ENCODE peak calls at places on chromosomes 2 and 18, in four cellular contexts. B is NCI-H2107, M is esophagus squamous epithelium, V is Peyer's patch. K is an unnamed sample.

GRCh38 chr18:12569791-12570190 is 88.1 kb downstream of the SPIRE1 start:
- DNase-seq in B (no peak), M (no peak), V (no peak), K (no peak)

GRCh38 chr2:62972601-62973000 is 78.0 kb upstream of the OTX1 start:
- DNase-seq in B (no peak), M (no peak), V (no peak), K (no peak)

GRCh38 chr2:227853765-227854271 is 17.6 kb upstream of the DAW1 start:
- DNase-seq in B (no peak), M (no peak), V (no peak), K (no peak)

GRCh38 chr18:79612291-79613108 is 67.1 kb upstream of the CTDP1 start:
- DNase-seq in B (no peak), M (no peak), V (no peak), K (no peak)

GRCh38 chr2:65688166-65688886 is 255.9 kb upstream of the SPRED2 start:
- DNase-seq in B (no peak), M (no peak), V (no peak), K (no peak)

GRCh38 chr18:29062921-29063320 is 886.0 kb upstream of the CDH2 start:
- DNase-seq in B (no peak), M (no peak), V (no peak), K (no peak)

GRCh38 chr2:229174794-229175529 is 96.1 kb downstream of the PID1 start:
- DNase-seq in B (no peak), M (no peak), V (no peak), K (no peak)

GRCh38 chr2:40543381-40543780 is 91.5 kb upstream of the SLC8A1 start:
- DNase-seq in B (no peak), M (no peak), V (no peak), K (no peak)

GRCh38 chr2:12326449-12327190 is 390.1 kb upstream of the TRIB2 start:
- DNase-seq in B (no peak), M (no peak), V (peak; percentile 19), K (no peak)

GRCh38 chr2:190277234-190278112 is 42.2 kb downstream of the HIBCH start:
- DNase-seq in B (no peak), M (no peak), V (no peak), K (peak; percentile 10)

GRCh38 chr2:62147610-62148301 is 48.2 kb upstream of the B3GNT2 start:
- DNase-seq in B (no peak), M (no peak), V (no peak), K (no peak)

GRCh38 chr18:41145526-41145925 is 809.5 kb upstream of the PIK3C3 start:
- DNase-seq in B (no peak), M (no peak), V (no peak), K (no peak)

GRCh38 chr2:44324971-44325426 is 36.3 kb downstream of the PREPL start:
- DNase-seq in B (no peak), M (no peak), V (no peak), K (no peak)

GRCh38 chr2:158413581-158413980 is 43.0 kb downstream of the CCDC148 start:
- DNase-seq in B (no peak), M (no peak), V (no peak), K (no peak)

GRCh38 chr2:55490554-55490953 is 29.0 kb upstream of the CFAP36 start:
- DNase-seq in B (no peak), M (no peak), V (no peak), K (peak; percentile 11)

GRCh38 chr2:26922638-26923466 is 47.6 kb upstream of the MAPRE3 start:
- DNase-seq in B (peak; percentile 34), M (no peak), V (peak; percentile 38), K (peak; percentile 28)

GRCh38 chr18:41058351-41059125 is 896.5 kb upstream of the PIK3C3 start:
- DNase-seq in B (no peak), M (no peak), V (no peak), K (no peak)

GRCh38 chr2:42312106-42312505 is 48.9 kb downstream of the COX7A2L start:
- DNase-seq in B (no peak), M (no peak), V (no peak), K (no peak)

GRCh38 chr2:221780281-221780688 is 208.2 kb upstream of the EPHA4 start:
- DNase-seq in B (no peak), M (no peak), V (no peak), K (no peak)

GRCh38 chr2:56522605-56523089 is 338.9 kb downstream of the CCDC85A start:
- DNase-seq in B (peak; percentile 12), M (no peak), V (no peak), K (no peak)

GRCh38 chr2:154589514-154589913 is 109.0 kb upstream of the KCNJ3 start:
- DNase-seq in B (no peak), M (no peak), V (no peak), K (no peak)